ENCODE peak calls at places on chromosome 2, in seven cellular contexts. T is mammary epithelial cell; L is spleen; R is coronary artery; M is stomach; X is CD8-positive, alpha-beta T cell; P is adrenal gland. S is an unnamed sample.

GRCh38 chr2:70133521-70134348 is 46.5 kb downstream of the PCBP1 start:
- DNase-seq in T (no peak), L (peak; percentile 50), R (no peak), M (no peak), X (no peak), P (no peak), S (no peak)

GRCh38 chr2:233358335-233358734 is 4.0 kb downstream of the DGKD start:
- DNase-seq in T (no peak), L (no peak), R (no peak), M (no peak), X (no peak), P (no peak), S (no peak)

GRCh38 chr2:232900811-232901701 is 31.0 kb downstream of the SNORC start:
- DNase-seq in T (no peak), L (no peak), R (peak; percentile 57), M (peak; percentile 20), X (no peak), P (peak; percentile 80), S (no peak)

GRCh38 chr2:213159768-213160167 is 8.4 kb upstream of the IKZF2 start:
- DNase-seq in T (no peak), L (no peak), R (no peak), M (no peak), X (no peak), P (no peak), S (no peak)

GRCh38 chr2:200786826-200787225 is 24.9 kb upstream of the BZW1 start:
- DNase-seq in T (peak; percentile 79), L (no peak), R (no peak), M (no peak), X (no peak), P (no peak), S (no peak)

GRCh38 chr2:10570076-10570475 is 119.7 kb downstream of the NOL10 start:
- DNase-seq in T (no peak), L (no peak), R (no peak), M (no peak), X (no peak), P (no peak), S (no peak)

GRCh38 chr2:96267159-96267971 is 1.3 kb downstream of the CIAO1 start:
- DNase-seq in T (peak; percentile 43), L (peak; percentile 89), R (no peak), M (peak; percentile 40), X (no peak), P (no peak), S (no peak)

GRCh38 chr2:70922591-70923234 is 13.0 kb upstream of the ATP6V1B1 start:
- DNase-seq in T (no peak), L (peak; percentile 56), R (peak; percentile 63), M (peak; percentile 5), X (no peak), P (no peak), S (no peak)

GRCh38 chr2:170525566-170525900 is 189.6 kb upstream of the SP5 start:
- DNase-seq in T (peak; percentile 92), L (no peak), R (peak; percentile 89), M (peak; percentile 45), X (no peak), P (peak; percentile 93), S (no peak)

GRCh38 chr2:238498188-238498587 is 71.5 kb downstream of the ASB1 start:
- DNase-seq in T (no peak), L (peak; percentile 64), R (peak; percentile 43), M (peak; percentile 20), X (no peak), P (no peak), S (no peak)

GRCh38 chr2:15595936-15596335 is 4.3 kb downstream of the DDX1 start:
- DNase-seq in T (no peak), L (no peak), R (no peak), M (no peak), X (no peak), P (no peak), S (no peak)

GRCh38 chr2:172639823-172640222 is 83.9 kb downstream of the PDK1 start:
- DNase-seq in T (peak; percentile 76), L (no peak), R (no peak), M (no peak), X (no peak), P (no peak), S (no peak)

GRCh38 chr2:231800493-231801091 is 14.3 kb downstream of the COPS7B start:
- DNase-seq in T (no peak), L (no peak), R (no peak), M (peak; percentile 50), X (no peak), P (peak; percentile 89), S (peak; percentile 19)

GRCh38 chr2:101188683-101189405 is 37.7 kb upstream of the TBC1D8 start:
- DNase-seq in T (no peak), L (no peak), R (no peak), M (peak; percentile 30), X (no peak), P (peak; percentile 68), S (peak; percentile 15)

GRCh38 chr2:227192491-227192890 is 28.1 kb downstream of the COL4A3 start:
- DNase-seq in T (no peak), L (no peak), R (no peak), M (no peak), X (no peak), P (no peak), S (no peak)

GRCh38 chr2:42116195-42117181 is 52.7 kb upstream of the EML4 start:
- DNase-seq in T (no peak), L (no peak), R (no peak), M (no peak), X (no peak), P (no peak), S (no peak)

GRCh38 chr2:233983445-233983844 is 66.3 kb downstream of the TRPM8 start:
- DNase-seq in T (no peak), L (no peak), R (no peak), M (no peak), X (no peak), P (no peak), S (no peak)

GRCh38 chr2:9914384-9915065 is 37.0 kb upstream of the GRHL1 start:
- DNase-seq in T (peak; percentile 82), L (no peak), R (no peak), M (no peak), X (no peak), P (peak; percentile 74), S (no peak)

GRCh38 chr2:141959016-141959415 is 171.8 kb downstream of the LRP1B start:
- DNase-seq in T (no peak), L (no peak), R (no peak), M (no peak), X (no peak), P (no peak), S (no peak)

GRCh38 chr2:226256237-226256636 is 543.4 kb downstream of the IRS1 start:
- DNase-seq in T (peak; percentile 65), L (no peak), R (no peak), M (no peak), X (no peak), P (no peak), S (no peak)

GRCh38 chr2:46202453-46202852 is 94.8 kb upstream of the EPAS1 start:
- DNase-seq in T (no peak), L (no peak), R (no peak), M (no peak), X (no peak), P (no peak), S (no peak)

GRCh38 chr2:22934789-22935188 is 450.2 kb upstream of the KLHL29 start:
- DNase-seq in T (no peak), L (no peak), R (no peak), M (no peak), X (no peak), P (no peak), S (no peak)
- TF ChIP-seq CTCF in T (no peak), L (no peak), R (no peak), M (no peak), X (no peak), P (no peak), S (no peak)

GRCh38 chr2:240374085-240374907 is 61.2 kb upstream of the GPC1 start:
- DNase-seq in T (no peak), L (no peak), R (peak; percentile 93), M (peak; percentile 34), X (no peak), P (peak; percentile 94), S (no peak)

GRCh38 chr2:240379089-240379636 is 56.3 kb upstream of the GPC1 start:
- DNase-seq in T (no peak), L (no peak), R (no peak), M (no peak), X (no peak), P (no peak), S (no peak)

GRCh38 chr2:240375024-240375645 is 60.3 kb upstream of the GPC1 start:
- DNase-seq in T (no peak), L (no peak), R (no peak), M (no peak), X (no peak), P (no peak), S (no peak)

GRCh38 chr2:240377366-240377765 is 58.1 kb upstream of the GPC1 start:
- DNase-seq in T (no peak), L (no peak), R (no peak), M (no peak), X (no peak), P (no peak), S (no peak)

DNA sequence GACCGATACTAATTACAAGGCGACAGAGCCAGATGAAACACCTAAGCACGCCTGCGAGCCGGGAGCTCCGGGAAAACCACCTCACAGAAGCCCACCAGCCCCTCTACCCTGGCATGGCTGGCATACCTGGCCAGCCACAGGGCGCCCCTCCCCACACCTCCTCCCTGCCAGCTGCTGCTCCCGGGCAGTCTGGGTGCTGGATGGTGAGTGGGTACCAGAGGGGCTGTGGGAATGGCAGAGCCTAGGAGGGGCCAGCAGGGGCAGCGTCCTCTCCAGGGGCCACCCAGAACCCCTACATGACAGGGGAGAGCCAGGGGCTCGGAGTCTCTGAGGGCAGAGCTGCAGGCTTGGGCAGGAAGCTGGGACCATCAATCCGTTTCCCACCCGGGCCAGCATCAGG is 58.7 kb upstream of the GPC1 start:
- DNase-seq in T (no peak), L (no peak), R (no peak), M (no peak), X (no peak), P (no peak), S (no peak)
- TF ChIP-seq CTCF in T (no peak), L (no peak), R (no peak), M (no peak), X (no peak), P (no peak), S (no peak)

DNA sequence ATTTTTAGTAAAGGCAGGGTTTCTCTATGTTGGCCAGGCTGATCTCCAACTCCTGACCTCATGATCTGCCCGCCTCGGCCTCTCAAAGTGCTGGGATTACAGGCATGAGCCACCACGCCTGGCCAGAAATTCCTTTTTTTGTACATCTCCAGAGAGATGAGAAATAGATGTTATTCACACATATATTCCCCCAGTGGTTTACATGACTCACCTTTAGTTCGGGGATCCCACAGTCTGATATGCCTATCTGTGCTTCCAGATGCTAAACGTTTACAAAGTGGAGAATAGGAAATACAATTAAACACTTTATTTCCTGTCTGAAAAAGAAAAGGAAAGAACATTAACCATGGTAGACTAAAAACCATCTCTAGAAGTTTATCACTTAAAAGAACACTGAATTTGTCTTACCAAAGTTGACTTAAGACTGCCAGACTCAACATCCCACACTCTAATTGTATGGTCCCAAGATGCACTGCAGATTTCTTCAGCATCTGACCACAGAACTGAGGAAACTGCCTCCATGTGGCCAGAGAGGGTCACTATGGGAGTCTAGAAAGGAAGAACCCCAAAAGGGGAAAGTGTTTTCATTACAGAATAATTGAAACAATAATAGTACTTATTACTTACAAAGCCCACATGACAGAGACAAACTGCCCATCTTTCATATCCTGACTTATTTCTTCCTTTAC is 12.6 kb upstream of the ICA1L start:
- DNase-seq in T (no peak), L (no peak), R (no peak), M (no peak), X (no peak), P (no peak), S (no peak)
- TF ChIP-seq CTCF in T (peak; percentile 4), L (no peak), R (no peak), M (no peak), X (no peak), P (no peak), S (no peak)

GRCh38 chr2:20403693-20404381 is 43.0 kb upstream of the RHOB start:
- DNase-seq in T (no peak), L (no peak), R (no peak), M (no peak), X (no peak), P (no peak), S (no peak)
- TF ChIP-seq CTCF in T (no peak), L (no peak), R (no peak), M (no peak), X (no peak), P (no peak), S (no peak)